ENCODE peak calls at places on chromosomes 6 and 20, in eight cellular contexts. One of them, this sample, is unnamed.

GRCh38 chr6:912871-913663 is 220.1 kb upstream of the EXOC2 start:
- DNase-seq in spleen: no peak
- DNase-seq in HepG2: peak; percentile 56
- DNase-seq in ovary: no peak
- DNase-seq in transverse colon: peak; percentile 21
- DNase-seq in IMR-90: peak; percentile 47
- DNase-seq in prostate gland: peak; percentile 56
- DNase-seq in HCT116: peak; percentile 22
- DNase-seq in this sample: peak; percentile 58

GRCh38 chr6:99836471-99836870 is 157.6 kb downstream of the MCHR2 start:
- DNase-seq in spleen: no peak
- DNase-seq in HepG2: no peak
- DNase-seq in ovary: no peak
- DNase-seq in transverse colon: no peak
- DNase-seq in IMR-90: peak; percentile 44
- DNase-seq in prostate gland: no peak
- DNase-seq in HCT116: no peak
- DNase-seq in this sample: no peak

GRCh38 chr6:53567701-53568100 is 22.8 kb upstream of the GCLC start:
- DNase-seq in spleen: no peak
- DNase-seq in HepG2: no peak
- DNase-seq in ovary: no peak
- DNase-seq in transverse colon: no peak
- DNase-seq in IMR-90: no peak
- DNase-seq in prostate gland: no peak
- DNase-seq in HCT116: no peak
- DNase-seq in this sample: no peak

GRCh38 chr6:42136508-42137191 is 5.8 kb downstream of the C6orf132 start:
- DNase-seq in spleen: no peak
- DNase-seq in HepG2: peak; percentile 61
- DNase-seq in ovary: no peak
- DNase-seq in transverse colon: peak; percentile 40
- DNase-seq in IMR-90: peak; percentile 85
- DNase-seq in prostate gland: no peak
- DNase-seq in HCT116: peak; percentile 88
- DNase-seq in this sample: peak; percentile 28

GRCh38 chr6:56570434-56571359 is 72.0 kb downstream of the DST start:
- DNase-seq in spleen: no peak
- DNase-seq in HepG2: peak; percentile 60
- DNase-seq in ovary: no peak
- DNase-seq in transverse colon: no peak
- DNase-seq in IMR-90: peak; percentile 39
- DNase-seq in prostate gland: no peak
- DNase-seq in HCT116: no peak
- DNase-seq in this sample: no peak

GRCh38 chr20:35273449-35274171 is 4.3 kb downstream of the MMP24OS start:
- DNase-seq in spleen: no peak
- DNase-seq in HepG2: no peak
- DNase-seq in ovary: no peak
- DNase-seq in transverse colon: no peak
- DNase-seq in IMR-90: no peak
- DNase-seq in prostate gland: no peak
- DNase-seq in HCT116: no peak
- DNase-seq in this sample: peak; percentile 36

GRCh38 chr6:156126535-156126934 is 650.6 kb upstream of the ARID1B start:
- DNase-seq in spleen: no peak
- DNase-seq in HepG2: no peak
- DNase-seq in ovary: no peak
- DNase-seq in transverse colon: no peak
- DNase-seq in IMR-90: no peak
- DNase-seq in prostate gland: no peak
- DNase-seq in HCT116: no peak
- DNase-seq in this sample: no peak

GRCh38 chr6:17679726-17680125 is 27.0 kb downstream of the NUP153 start:
- DNase-seq in spleen: no peak
- DNase-seq in HepG2: peak; percentile 48
- DNase-seq in ovary: no peak
- DNase-seq in transverse colon: no peak
- DNase-seq in IMR-90: no peak
- DNase-seq in prostate gland: no peak
- DNase-seq in HCT116: no peak
- DNase-seq in this sample: no peak

GRCh38 chr6:144104898-144105487 is 9.6 kb upstream of the SF3B5 start:
- DNase-seq in spleen: no peak
- DNase-seq in HepG2: peak; percentile 74
- DNase-seq in ovary: no peak
- DNase-seq in transverse colon: no peak
- DNase-seq in IMR-90: peak; percentile 79
- DNase-seq in prostate gland: peak; percentile 58
- DNase-seq in HCT116: peak; percentile 59
- DNase-seq in this sample: no peak

GRCh38 chr6:107458687-107459282 is 579 bp downstream of the PDSS2 start:
- DNase-seq in spleen: peak; percentile 88
- DNase-seq in HepG2: peak; percentile 25
- DNase-seq in ovary: no peak
- DNase-seq in transverse colon: peak; percentile 25
- DNase-seq in IMR-90: peak; percentile 22
- DNase-seq in prostate gland: peak; percentile 13
- DNase-seq in HCT116: no peak
- DNase-seq in this sample: no peak

GRCh38 chr20:2114990-2115681 is 13.5 kb downstream of the STK35 start:
- DNase-seq in spleen: no peak
- DNase-seq in HepG2: no peak
- DNase-seq in ovary: peak; percentile 45
- DNase-seq in transverse colon: no peak
- DNase-seq in IMR-90: peak; percentile 72
- DNase-seq in prostate gland: no peak
- DNase-seq in HCT116: no peak
- DNase-seq in this sample: no peak

GRCh38 chr20:47238780-47239769 is 117.4 kb downstream of the ZMYND8 start:
- DNase-seq in spleen: no peak
- DNase-seq in HepG2: no peak
- DNase-seq in ovary: no peak
- DNase-seq in transverse colon: no peak
- DNase-seq in IMR-90: no peak
- DNase-seq in prostate gland: no peak
- DNase-seq in HCT116: no peak
- DNase-seq in this sample: no peak

GRCh38 chr6:132202569-132202968 is 198.7 kb downstream of the MOXD1 start:
- DNase-seq in spleen: no peak
- DNase-seq in HepG2: no peak
- DNase-seq in ovary: no peak
- DNase-seq in transverse colon: no peak
- DNase-seq in IMR-90: peak; percentile 96
- DNase-seq in prostate gland: no peak
- DNase-seq in HCT116: no peak
- DNase-seq in this sample: no peak

GRCh38 chr6:21615504-21615903 is 22.0 kb downstream of the SOX4 start:
- DNase-seq in spleen: no peak
- DNase-seq in HepG2: no peak
- DNase-seq in ovary: no peak
- DNase-seq in transverse colon: no peak
- DNase-seq in IMR-90: peak; percentile 49
- DNase-seq in prostate gland: no peak
- DNase-seq in HCT116: no peak
- DNase-seq in this sample: no peak

GRCh38 chr6:49606696-49607390 is 29.8 kb downstream of the RHAG start:
- DNase-seq in spleen: no peak
- DNase-seq in HepG2: peak; percentile 91
- DNase-seq in ovary: no peak
- DNase-seq in transverse colon: peak; percentile 23
- DNase-seq in IMR-90: peak; percentile 80
- DNase-seq in prostate gland: peak; percentile 52
- DNase-seq in HCT116: peak; percentile 93
- DNase-seq in this sample: no peak

GRCh38 chr6:166940643-166941068 is 15.7 kb downstream of the RNASET2 start:
- DNase-seq in spleen: no peak
- DNase-seq in HepG2: no peak
- DNase-seq in ovary: no peak
- DNase-seq in transverse colon: no peak
- DNase-seq in IMR-90: peak; percentile 37
- DNase-seq in prostate gland: no peak
- DNase-seq in HCT116: peak; percentile 65
- DNase-seq in this sample: no peak

GRCh38 chr6:5504078-5504477 is 242.8 kb downstream of the FARS2 start:
- DNase-seq in spleen: no peak
- DNase-seq in HepG2: no peak
- DNase-seq in ovary: no peak
- DNase-seq in transverse colon: no peak
- DNase-seq in IMR-90: no peak
- DNase-seq in prostate gland: no peak
- DNase-seq in HCT116: no peak
- DNase-seq in this sample: no peak

GRCh38 chr6:34145161-34146020 is 496 bp downstream of the GRM4 start:
- DNase-seq in spleen: peak; percentile 80
- DNase-seq in HepG2: no peak
- DNase-seq in ovary: peak; percentile 33
- DNase-seq in transverse colon: no peak
- DNase-seq in IMR-90: peak; percentile 46
- DNase-seq in prostate gland: no peak
- DNase-seq in HCT116: no peak
- DNase-seq in this sample: no peak

GRCh38 chr6:151041686-151042085 is 176.2 kb downstream of the MTHFD1L start:
- DNase-seq in spleen: peak; percentile 8
- DNase-seq in HepG2: no peak
- DNase-seq in ovary: no peak
- DNase-seq in transverse colon: no peak
- DNase-seq in IMR-90: no peak
- DNase-seq in prostate gland: no peak
- DNase-seq in HCT116: no peak
- DNase-seq in this sample: no peak

GRCh38 chr6:151043944-151044343 is 178.4 kb downstream of the MTHFD1L start:
- DNase-seq in spleen: peak; percentile 14
- DNase-seq in HepG2: no peak
- DNase-seq in ovary: no peak
- DNase-seq in transverse colon: no peak
- DNase-seq in IMR-90: no peak
- DNase-seq in prostate gland: no peak
- DNase-seq in HCT116: no peak
- DNase-seq in this sample: no peak

GRCh38 chr6:151044465-151045441 is 179.3 kb downstream of the MTHFD1L start:
- DNase-seq in spleen: peak; percentile 66
- DNase-seq in HepG2: peak; percentile 93
- DNase-seq in ovary: peak; percentile 76
- DNase-seq in transverse colon: peak; percentile 87
- DNase-seq in IMR-90: peak; percentile 93
- DNase-seq in prostate gland: peak; percentile 73
- DNase-seq in HCT116: peak; percentile 82
- DNase-seq in this sample: peak; percentile 93
- TF ChIP-seq POLR2A in spleen: no peak
- TF ChIP-seq POLR2A in HepG2: no peak
- TF ChIP-seq POLR2A in ovary: no peak
- TF ChIP-seq POLR2A in transverse colon: peak; percentile 40
- TF ChIP-seq POLR2A in IMR-90: peak; percentile 69
- TF ChIP-seq POLR2A in prostate gland: no peak
- TF ChIP-seq POLR2A in HCT116: no peak
- TF ChIP-seq POLR2A in this sample: no peak

DNA sequence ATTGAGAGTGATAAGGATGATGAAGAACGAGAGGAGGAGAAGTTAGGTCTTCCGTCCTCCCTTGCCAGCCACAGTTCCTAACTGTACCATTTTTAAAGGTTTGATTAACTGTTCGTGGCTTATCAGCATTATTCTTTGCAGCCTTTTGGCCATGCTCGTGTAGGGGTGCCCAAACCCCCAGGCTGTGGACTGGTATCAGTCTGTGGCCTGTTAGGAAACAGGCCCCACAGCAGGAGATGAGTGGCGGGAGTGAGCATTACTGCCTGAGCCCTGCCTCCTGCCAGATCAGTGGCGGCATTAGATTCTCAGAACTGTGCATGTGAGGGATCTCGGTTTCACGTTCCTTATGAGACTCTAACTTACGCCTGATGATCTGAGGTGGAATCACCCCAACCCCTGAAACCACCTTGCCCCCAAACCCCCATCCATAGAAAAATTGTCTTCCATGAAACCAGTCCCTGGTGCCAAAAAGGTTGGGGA is 79.3 kb downstream of the TBC1D7 start:
- DNase-seq in spleen: no peak
- DNase-seq in HepG2: no peak
- DNase-seq in ovary: no peak
- DNase-seq in transverse colon: no peak
- DNase-seq in IMR-90: no peak
- DNase-seq in prostate gland: no peak
- DNase-seq in HCT116: no peak
- DNase-seq in this sample: no peak
- H3K27ac ChIP-seq in spleen: no peak overlapping the region
- H3K27ac ChIP-seq in HepG2: no peak overlapping the region
- H3K27ac ChIP-seq in ovary: no peak overlapping the region
- H3K27ac ChIP-seq in transverse colon: no peak overlapping the region
- H3K27ac ChIP-seq in IMR-90: no peak overlapping the region
- H3K27ac ChIP-seq in prostate gland: no peak overlapping the region
- H3K27ac ChIP-seq in HCT116: no peak overlapping the region
- H3K27ac ChIP-seq in this sample: no peak overlapping the region

GRCh38 chr6:139156102-139156501 is 21.2 kb downstream of the HECA start:
- DNase-seq in spleen: no peak
- DNase-seq in HepG2: no peak
- DNase-seq in ovary: no peak
- DNase-seq in transverse colon: no peak
- DNase-seq in IMR-90: no peak
- DNase-seq in prostate gland: no peak
- DNase-seq in HCT116: no peak
- DNase-seq in this sample: no peak
- TF ChIP-seq CTCF in spleen: no peak
- TF ChIP-seq CTCF in HepG2: no peak
- TF ChIP-seq CTCF in ovary: no peak
- TF ChIP-seq CTCF in transverse colon: no peak
- TF ChIP-seq CTCF in IMR-90: no peak
- TF ChIP-seq CTCF in prostate gland: no peak
- TF ChIP-seq CTCF in HCT116: no peak
- TF ChIP-seq CTCF in this sample: no peak

GRCh38 chr6:10721850-10722569 is 860 bp upstream of the TMEM14C start:
- DNase-seq in spleen: no peak
- DNase-seq in HepG2: peak; percentile 28
- DNase-seq in ovary: no peak
- DNase-seq in transverse colon: no peak
- DNase-seq in IMR-90: no peak
- DNase-seq in prostate gland: no peak
- DNase-seq in HCT116: no peak
- DNase-seq in this sample: no peak

GRCh38 chr6:10722820-10723651 is at the start of gene TMEM14C:
- DNase-seq in spleen: peak; percentile 99
- DNase-seq in HepG2: peak; percentile 99
- DNase-seq in ovary: peak; percentile 98
- DNase-seq in transverse colon: peak; percentile 99
- DNase-seq in IMR-90: peak; percentile 99
- DNase-seq in prostate gland: peak; percentile 99
- DNase-seq in HCT116: peak; percentile 95
- DNase-seq in this sample: peak; percentile 99

GRCh38 chr6:10722570-10722819 is 375 bp upstream of the TMEM14C start:
- DNase-seq in spleen: no peak
- DNase-seq in HepG2: no peak
- DNase-seq in ovary: no peak
- DNase-seq in transverse colon: no peak
- DNase-seq in IMR-90: no peak
- DNase-seq in prostate gland: no peak
- DNase-seq in HCT116: no peak
- DNase-seq in this sample: no peak

GRCh38 chr6:10719386-10720228 is 3.3 kb upstream of the TMEM14C start:
- DNase-seq in spleen: no peak
- DNase-seq in HepG2: peak; percentile 72
- DNase-seq in ovary: peak; percentile 53
- DNase-seq in transverse colon: peak; percentile 16
- DNase-seq in IMR-90: no peak
- DNase-seq in prostate gland: no peak
- DNase-seq in HCT116: no peak
- DNase-seq in this sample: no peak

GRCh38 chr6:10720229-10720959 is 2.5 kb upstream of the TMEM14C start:
- DNase-seq in spleen: peak; percentile 95
- DNase-seq in HepG2: peak; percentile 24
- DNase-seq in ovary: peak; percentile 68
- DNase-seq in transverse colon: peak; percentile 43
- DNase-seq in IMR-90: peak; percentile 17
- DNase-seq in prostate gland: no peak
- DNase-seq in HCT116: no peak
- DNase-seq in this sample: peak; percentile 36
- TF ChIP-seq POLR2A in spleen: peak; percentile 49
- TF ChIP-seq POLR2A in HepG2: peak; percentile 64
- TF ChIP-seq POLR2A in ovary: no peak
- TF ChIP-seq POLR2A in transverse colon: peak; percentile 74
- TF ChIP-seq POLR2A in IMR-90: no peak
- TF ChIP-seq POLR2A in prostate gland: no peak
- TF ChIP-seq POLR2A in HCT116: no peak
- TF ChIP-seq POLR2A in this sample: no peak